ENCODE peak calls at places on chromosome 1, in eight cellular contexts. W, G, N, K, D, R, F and V are unnamed samples.

GRCh38 chr1:113282011-113282896 is 108.1 kb upstream of the MAGI3 start:
- DNase-seq in W (no peak), G (no peak), N (no peak), K (no peak), D (no peak), R (no peak), F (no peak), V (no peak)

GRCh38 chr1:175198332-175198731 is 5.8 kb upstream of the KIAA0040 start:
- DNase-seq in W (no peak), G (no peak), N (peak; percentile 36), K (no peak), D (no peak), R (no peak), F (no peak), V (no peak)

GRCh38 chr1:98188769-98189168 is 267.9 kb upstream of the DPYD start:
- DNase-seq in W (no peak), G (no peak), N (no peak), K (no peak), D (no peak), R (no peak), F (no peak), V (no peak)

GRCh38 chr1:58901008-58901407 is 117.2 kb upstream of the JUN start:
- DNase-seq in W (no peak), G (no peak), N (no peak), K (no peak), D (no peak), R (no peak), F (no peak), V (no peak)

GRCh38 chr1:109815809-109816791 is 52.4 kb upstream of the EPS8L3 start:
- DNase-seq in W (no peak), G (no peak), N (peak; percentile 75), K (no peak), D (peak; percentile 22), R (no peak), F (peak; percentile 65), V (no peak)

GRCh38 chr1:181726608-181727007 is 243.3 kb downstream of the CACNA1E start:
- DNase-seq in W (no peak), G (no peak), N (no peak), K (no peak), D (no peak), R (no peak), F (no peak), V (no peak)

GRCh38 chr1:205766038-205766437 is 9.2 kb downstream of the RAB29 start:
- DNase-seq in W (no peak), G (no peak), N (no peak), K (no peak), D (peak; percentile 18), R (no peak), F (peak; percentile 60), V (no peak)

GRCh38 chr1:12539705-12540579 is 78.1 kb downstream of the DHRS3 start:
- DNase-seq in W (peak; percentile 88), G (peak; percentile 36), N (peak; percentile 98), K (peak; percentile 96), D (peak; percentile 97), R (peak; percentile 79), F (peak; percentile 99), V (peak; percentile 80)

GRCh38 chr1:203359010-203359571 is 8.2 kb upstream of the FMOD start:
- DNase-seq in W (no peak), G (no peak), N (peak; percentile 70), K (no peak), D (no peak), R (no peak), F (peak; percentile 30), V (peak; percentile 35)

GRCh38 chr1:181803421-181803820 is 258.1 kb downstream of the ZNF648 start:
- DNase-seq in W (no peak), G (no peak), N (no peak), K (no peak), D (no peak), R (no peak), F (no peak), V (no peak)

GRCh38 chr1:155184835-155185782 is 11.5 kb downstream of the TRIM46 start:
- DNase-seq in W (peak; percentile 73), G (peak; percentile 91), N (no peak), K (no peak), D (no peak), R (no peak), F (no peak), V (peak; percentile 72)

GRCh38 chr1:84856871-84857270 is 36.1 kb downstream of the LPAR3 start:
- DNase-seq in W (no peak), G (no peak), N (no peak), K (no peak), D (no peak), R (no peak), F (no peak), V (no peak)

GRCh38 chr1:9766759-9767442 is 56.9 kb downstream of the CLSTN1 start:
- DNase-seq in W (no peak), G (no peak), N (peak; percentile 99), K (peak; percentile 99), D (peak; percentile 99), R (peak; percentile 97), F (peak; percentile 99), V (no peak)

GRCh38 chr1:172966844-172967540 is 83.7 kb downstream of the TNFSF18 start:
- DNase-seq in W (no peak), G (no peak), N (peak; percentile 46), K (no peak), D (no peak), R (no peak), F (peak; percentile 39), V (no peak)

GRCh38 chr1:110281363-110282290 is 57.5 kb upstream of the RBM15 start:
- DNase-seq in W (no peak), G (no peak), N (peak; percentile 9), K (no peak), D (no peak), R (no peak), F (peak; percentile 10), V (no peak)

GRCh38 chr1:67614511-67614934 is 70.5 kb upstream of the GADD45A start:
- DNase-seq in W (no peak), G (no peak), N (no peak), K (no peak), D (no peak), R (no peak), F (peak; percentile 33), V (no peak)

GRCh38 chr1:67615886-67616285 is 69.1 kb upstream of the GADD45A start:
- DNase-seq in W (no peak), G (no peak), N (peak; percentile 14), K (no peak), D (no peak), R (no peak), F (no peak), V (no peak)

GRCh38 chr1:67616394-67616985 is 68.5 kb upstream of the GADD45A start:
- DNase-seq in W (no peak), G (no peak), N (peak; percentile 39), K (no peak), D (no peak), R (no peak), F (no peak), V (no peak)

GRCh38 chr1:67619080-67619479 is 65.9 kb upstream of the GADD45A start:
- DNase-seq in W (no peak), G (no peak), N (peak; percentile 74), K (no peak), D (no peak), R (no peak), F (peak; percentile 34), V (no peak)

DNA sequence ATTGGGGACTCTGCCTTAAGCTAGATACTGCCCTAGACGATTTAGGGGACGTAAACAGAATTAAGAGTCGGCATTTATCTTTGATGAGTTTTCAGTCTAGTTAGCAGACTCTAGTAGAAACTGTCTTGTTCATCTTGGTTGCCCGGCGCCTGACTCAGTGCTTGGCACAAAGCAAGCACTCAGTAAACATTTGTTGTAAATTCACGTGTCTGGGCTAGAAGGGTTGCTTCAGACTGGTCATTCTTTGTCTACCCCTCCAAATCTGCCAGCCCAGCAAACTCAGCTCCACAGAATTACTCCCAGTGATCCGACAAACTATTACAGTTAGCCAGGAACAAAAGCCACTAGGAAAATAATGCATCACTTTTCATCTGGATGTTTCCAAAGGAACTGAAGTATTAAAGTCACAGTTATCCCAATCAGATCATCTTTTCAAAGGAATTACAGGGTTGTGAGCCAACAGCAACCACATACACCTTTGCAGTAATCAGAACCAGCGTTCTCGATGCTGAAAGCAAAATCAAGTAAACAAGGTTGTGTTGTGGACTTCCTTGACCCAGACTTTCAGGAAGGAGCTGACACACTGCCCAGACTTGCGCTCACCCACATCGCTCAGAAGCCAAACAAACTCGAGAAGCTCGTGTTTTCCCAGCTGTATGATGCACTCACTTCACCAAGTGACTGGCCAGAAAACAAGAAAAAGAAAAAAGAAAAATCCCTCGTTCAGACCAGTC is 66.5 kb upstream of the GADD45A start:
- DNase-seq in W (no peak), G (peak; percentile 45), N (peak; percentile 95), K (peak; percentile 73), D (peak; percentile 93), R (peak; percentile 87), F (peak; percentile 96), V (peak; percentile 54)
- H3K4me3 ChIP-seq in W (no peak overlapping the region), G (no peak overlapping the region), N (peak overlapping the region; percentile 42), K (peak overlapping the region; percentile 8), D (no peak overlapping the region), R (peak overlapping the region; percentile 3), F (no peak overlapping the region), V (no peak overlapping the region)

GRCh38 chr1:51313268-51313852 is 17.0 kb downstream of the TTC39A start:
- DNase-seq in W (peak; percentile 13), G (no peak), N (no peak), K (no peak), D (no peak), R (no peak), F (peak; percentile 19), V (peak; percentile 35)
- TF ChIP-seq CTCF in W (peak; percentile 14), G (peak; percentile 10), N (peak; percentile 31), K (no peak), D (peak; percentile 19), R (peak; percentile 16), F (peak; percentile 30), V (no peak)

GRCh38 chr1:79006564-79006963 is at the start of gene ADGRL4:
- DNase-seq in W (peak; percentile 76), G (no peak), N (peak; percentile 67), K (peak; percentile 3), D (peak; percentile 67), R (peak; percentile 7), F (peak; percentile 57), V (no peak)
- H3K4me3 ChIP-seq in W (peak within 1 kb of the TSS; percentile 27), G (no peak within 1 kb of the TSS), N (peak within 1 kb of the TSS; percentile 71), K (peak within 1 kb of the TSS; percentile 56), D (peak within 1 kb of the TSS; percentile 62), R (peak within 1 kb of the TSS; percentile 67), F (peak within 1 kb of the TSS; percentile 73), V (no peak within 1 kb of the TSS)

GRCh38 chr1:94529416-94529815 is 12.1 kb downstream of the F3 start:
- DNase-seq in W (no peak), G (no peak), N (no peak), K (no peak), D (no peak), R (no peak), F (no peak), V (no peak)

GRCh38 chr1:94526581-94526980 is 15.0 kb downstream of the F3 start:
- DNase-seq in W (no peak), G (no peak), N (no peak), K (no peak), D (no peak), R (no peak), F (peak; percentile 14), V (no peak)

GRCh38 chr1:94527447-94528031 is 14.0 kb downstream of the F3 start:
- DNase-seq in W (no peak), G (no peak), N (no peak), K (no peak), D (peak; percentile 9), R (no peak), F (peak; percentile 62), V (no peak)

GRCh38 chr1:94528826-94529225 is 12.7 kb downstream of the F3 start:
- DNase-seq in W (no peak), G (no peak), N (no peak), K (no peak), D (no peak), R (no peak), F (no peak), V (no peak)

GRCh38 chr1:94528271-94528670 is 13.3 kb downstream of the F3 start:
- DNase-seq in W (no peak), G (no peak), N (no peak), K (no peak), D (peak; percentile 23), R (no peak), F (peak; percentile 39), V (no peak)
- TF ChIP-seq CTCF in W (no peak), G (no peak), N (no peak), K (no peak), D (no peak), R (no peak), F (peak; percentile 14), V (no peak)